ENCODE peak calls at places on chromosomes 16 and 17, in four cellular contexts. N is PC-3; E is fibroblast of lung; R is CD8-positive, alpha-beta memory T cell. D is an unnamed sample. For H3K36me3, the result is how much of the 10 kb centered on the place peaks cover.

GRCh38 chr17:4514206-4514605 is 15.5 kb downstream of the SPNS2 start:
- DNase-seq in N (peak), R (no peak), E (no peak), D (no peak)

GRCh38 chr17:67546578-67547527 is 169.8 kb downstream of the PITPNC1 start:
- DNase-seq in R (no peak), E (peak), N (no peak), D (no peak)

GRCh38 chr16:70472786-70473433 is 18.5 kb downstream of the FCSK start:
- DNase-seq in R (no peak), E (no peak), N (no peak), D (no peak)

GRCh38 chr17:58328195-58329034 is at the start of gene TSPOAP1:
- DNase-seq in R (peak), E (no peak), N (no peak), D (peak)

GRCh38 chr16:66359012-66359411 is 7.5 kb upstream of the CDH5 start:
- DNase-seq in N (peak), E (peak), R (no peak), D (no peak)

GRCh38 chr17:82081966-82082365 is 16.1 kb downstream of the FASN start:
- DNase-seq in E (no peak), N (no peak), R (no peak), D (no peak)

GRCh38 chr16:15650698-15651161 is 685 bp downstream of the NDE1 start:
- DNase-seq in N (peak), E (peak), R (peak), D (peak)

GRCh38 chr17:37567137-37567927 is 41.9 kb downstream of the SYNRG start:
- DNase-seq in R (no peak), E (no peak), N (peak), D (no peak)

GRCh38 chr17:79340771-79341528 is 266.3 kb downstream of the ENGASE start:
- DNase-seq in R (no peak), E (no peak), N (no peak), D (no peak)

GRCh38 chr16:49499018-49499785 is 125.6 kb downstream of the C16orf78 start:
- DNase-seq in E (no peak), N (no peak), R (no peak), D (no peak)

DNA sequence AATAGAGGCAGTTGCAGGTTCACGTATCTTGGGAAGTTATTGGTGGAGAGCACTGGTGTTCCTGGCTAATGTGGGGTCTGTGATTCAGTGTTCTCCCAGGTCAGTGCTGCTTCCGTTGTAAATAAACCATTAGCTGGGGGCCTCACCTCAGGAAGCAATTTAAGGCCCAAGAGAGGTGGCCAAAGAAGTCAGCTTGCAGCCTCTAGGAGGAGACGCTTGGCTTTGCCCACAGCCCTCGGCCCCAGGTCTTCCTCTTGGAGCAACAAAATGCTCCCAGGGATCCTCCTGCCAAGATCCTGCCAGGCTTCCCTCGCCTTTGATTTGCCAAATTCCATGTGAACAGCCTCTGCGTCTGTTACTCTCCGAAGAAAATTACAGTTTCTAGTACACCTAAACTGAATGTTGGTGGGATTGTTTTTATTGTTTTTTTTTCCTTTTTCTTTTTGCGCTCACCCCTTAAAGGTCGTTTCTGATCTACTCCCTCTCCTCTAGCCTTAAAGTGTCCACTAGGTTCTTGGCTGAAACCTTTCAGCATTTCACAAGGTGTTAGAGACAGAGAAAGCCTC is 62.3 kb upstream of the TBX2 start:
- DNase-seq in E (peak), R (no peak), N (peak), D (no peak)
- H3K27ac ChIP-seq in E (peak), R (no peak), N (peak), D (no peak)

GRCh38 chr16:58883131-58883530 is 149.0 kb upstream of the GOT2 start:
- DNase-seq in E (no peak), R (no peak), N (no peak), D (no peak)
- H3K4me3 ChIP-seq in E (no peak), R (no peak), N (no peak), D (no peak)

GRCh38 chr16:7722761-7723160 is 390.1 kb downstream of the RBFOX1 start:
- DNase-seq in N (no peak), R (no peak), E (no peak), D (no peak)
- H3K36me3 ChIP-seq in N (under half), R (under half), E (under half), D (under half)

GRCh38 chr17:80857721-80858171 is 133.9 kb upstream of the CHMP6 start:
- DNase-seq in E (no peak), N (no peak), R (peak), D (no peak)
- H3K27ac ChIP-seq in E (peak), N (peak), R (no peak), D (no peak)

GRCh38 chr16:67966549-67967182 is 1.8 kb downstream of the SLC12A4 start:
- DNase-seq in E (peak), N (no peak), R (no peak), D (no peak)
- H3K4me3 ChIP-seq in E (peak), N (peak), R (peak), D (peak)

DNA sequence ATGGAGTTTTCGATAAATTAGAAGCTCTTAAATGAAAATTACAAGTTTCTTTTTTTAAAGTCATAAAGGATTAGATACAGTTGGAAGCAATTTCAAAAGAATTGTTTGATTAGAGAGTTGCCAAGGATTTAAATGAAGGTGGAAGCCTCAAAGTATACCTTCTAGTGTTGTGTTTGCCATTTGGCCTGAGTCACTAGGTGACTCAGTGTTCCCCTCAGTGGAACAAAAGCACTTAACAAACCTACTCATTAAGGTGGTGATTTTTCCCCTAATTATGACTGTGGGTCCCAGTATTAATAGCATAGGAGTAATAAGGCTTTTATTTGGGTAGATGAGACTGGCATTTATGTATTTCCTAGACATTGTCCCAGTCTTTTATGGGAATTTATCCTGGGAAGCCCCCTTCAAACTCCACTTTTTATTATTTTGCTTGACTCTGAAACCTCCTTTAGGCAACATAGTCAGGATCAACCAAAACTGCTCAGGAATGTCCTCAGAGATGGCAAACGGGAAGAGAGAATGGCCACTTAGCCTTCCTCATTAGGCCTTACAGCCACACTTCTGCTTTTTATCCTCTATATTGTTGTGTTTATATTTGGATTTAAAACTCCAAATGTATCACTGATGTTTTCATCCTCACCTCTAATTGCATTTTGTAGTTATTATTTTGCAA is 161.0 kb downstream of the FTO start:
- DNase-seq in R (no peak), E (no peak), N (peak), D (no peak)
- H3K36me3 ChIP-seq in R (under half), E (under half), N (under half), D (under half)

GRCh38 chr16:78967948-78968347 is 632.6 kb downstream of the MAF start:
- DNase-seq in E (no peak), N (no peak), R (no peak), D (no peak)
- H3K27ac ChIP-seq in E (no peak), N (no peak), R (no peak), D (no peak)

D was measured in effector memory CD4-positive, alpha-beta T cell.